ENCODE peak calls at places on chromosomes 6 and 20, in five cellular contexts. V, S, M, Z and O are unnamed samples.

GRCh38 chr6:134464690-134465411 is 146.9 kb upstream of the SGK1 start:
- DNase-seq in V (no peak), S (no peak), M (no peak), Z (no peak), O (no peak)

GRCh38 chr6:113184291-113184690 is 672.9 kb upstream of the MARCKS start:
- DNase-seq in V (no peak), S (no peak), M (no peak), Z (no peak), O (no peak)

GRCh38 chr6:146028250-146028789 is 542 bp upstream of the GRM1 start:
- DNase-seq in V (no peak), S (peak; percentile 36), M (peak; percentile 55), Z (no peak), O (peak; percentile 32)

GRCh38 chr20:63701329-63702035 is 5.0 kb downstream of the TNFRSF6B start:
- DNase-seq in V (peak; percentile 64), S (no peak), M (no peak), Z (peak; percentile 60), O (no peak)

GRCh38 chr6:142659661-142660060 is 285.3 kb downstream of the HIVEP2 start:
- DNase-seq in V (no peak), S (no peak), M (no peak), Z (no peak), O (no peak)

GRCh38 chr6:136039185-136039584 is 187.7 kb downstream of the PDE7B start:
- DNase-seq in V (no peak), S (no peak), M (no peak), Z (no peak), O (no peak)

GRCh38 chr6:87925373-87926060 is 122.1 kb upstream of the SPACA1 start:
- DNase-seq in V (no peak), S (no peak), M (peak; percentile 28), Z (no peak), O (peak; percentile 55)

GRCh38 chr20:23607497-23608245 is 2.0 kb upstream of the CST9 start:
- DNase-seq in V (no peak), S (no peak), M (no peak), Z (no peak), O (no peak)

GRCh38 chr20:14860410-14860814 is 523.0 kb upstream of the FLRT3 start:
- DNase-seq in V (no peak), S (peak; percentile 16), M (no peak), Z (no peak), O (no peak)

GRCh38 chr20:62104234-62104789 is 18.0 kb upstream of the LSM14B start:
- DNase-seq in V (no peak), S (no peak), M (no peak), Z (no peak), O (no peak)

GRCh38 chr20:13821876-13822275 is 37.0 kb downstream of the NDUFAF5 start:
- DNase-seq in V (no peak), S (no peak), M (no peak), Z (no peak), O (no peak)

GRCh38 chr20:6104493-6105188 is 18.2 kb downstream of the FERMT1 start:
- DNase-seq in V (no peak), S (no peak), M (no peak), Z (no peak), O (no peak)

GRCh38 chr6:47309326-47310130 is at the start of gene TNFRSF21:
- DNase-seq in V (peak; percentile 96), S (peak; percentile 92), M (peak; percentile 94), Z (peak; percentile 91), O (peak; percentile 95)
- TF ChIP-seq EP300 in V (no peak), S (no peak), M (no peak), Z (no peak), O (no peak)

DNA sequence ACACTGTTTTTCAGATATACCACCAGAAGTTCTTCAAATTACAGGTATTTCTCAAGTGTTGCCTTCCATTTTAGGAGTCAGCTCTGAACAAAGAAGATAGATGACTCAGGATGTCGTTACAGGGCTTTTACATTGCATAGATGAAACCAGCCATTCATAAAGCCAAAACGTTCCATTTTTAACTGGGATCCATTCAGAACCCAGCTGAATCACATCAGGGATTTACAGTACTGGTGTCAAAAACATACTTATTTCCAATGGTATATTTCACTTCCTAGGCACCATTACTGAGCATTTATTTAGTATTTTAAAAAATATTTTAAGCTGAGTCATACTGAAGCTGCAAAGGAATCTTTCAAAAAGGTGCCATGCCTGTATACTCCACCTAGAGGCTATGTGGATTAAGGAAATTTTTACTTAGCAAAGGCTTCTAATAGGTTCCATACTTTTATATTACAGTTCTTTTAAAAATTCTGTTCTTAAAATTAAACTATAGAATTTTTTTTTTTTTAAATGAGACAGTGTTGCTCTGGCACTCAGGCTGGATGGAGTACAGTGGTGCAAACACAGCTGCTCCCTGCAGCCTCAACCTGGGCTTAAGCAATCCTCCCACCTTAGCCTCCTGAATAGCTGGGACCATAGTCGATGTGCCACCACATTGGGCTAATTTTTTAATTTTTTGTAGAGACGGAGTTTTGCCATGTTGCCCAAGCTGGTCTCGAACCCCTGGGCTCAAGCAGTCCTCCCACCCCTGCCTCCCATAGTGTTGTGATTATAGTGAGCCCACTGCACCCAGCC is 2.6 kb downstream of the ASF1A start:
- DNase-seq in V (no peak), S (peak; percentile 78), M (no peak), Z (no peak), O (no peak)
- TF ChIP-seq POLR2AphosphoS5 in V (no peak), S (no peak), M (no peak), Z (no peak), O (no peak)

DNA sequence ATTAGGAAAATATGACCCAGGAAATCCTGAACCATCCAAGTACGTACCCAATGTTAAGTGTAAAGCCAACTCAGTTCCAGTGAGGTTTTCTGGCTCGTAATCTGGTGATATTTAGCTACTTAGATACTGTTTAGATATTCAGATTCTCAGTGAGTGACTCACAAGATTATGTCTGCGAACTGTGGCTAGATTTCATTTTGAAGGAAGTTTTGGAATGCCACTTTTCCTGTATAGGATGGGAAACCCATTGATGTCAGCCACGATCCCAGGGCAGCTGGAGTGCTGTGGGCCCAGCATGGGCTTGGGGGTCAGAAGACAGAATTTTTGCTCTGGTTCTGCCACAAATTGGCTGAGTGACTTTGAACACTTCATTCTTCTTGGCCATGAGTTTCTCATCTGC is 76.3 kb downstream of the TMEM170B start:
- DNase-seq in V (no peak), S (no peak), M (no peak), Z (no peak), O (no peak)
- TF ChIP-seq POLR2A in V (no peak), S (no peak), M (no peak), Z (no peak), O (no peak)

DNA sequence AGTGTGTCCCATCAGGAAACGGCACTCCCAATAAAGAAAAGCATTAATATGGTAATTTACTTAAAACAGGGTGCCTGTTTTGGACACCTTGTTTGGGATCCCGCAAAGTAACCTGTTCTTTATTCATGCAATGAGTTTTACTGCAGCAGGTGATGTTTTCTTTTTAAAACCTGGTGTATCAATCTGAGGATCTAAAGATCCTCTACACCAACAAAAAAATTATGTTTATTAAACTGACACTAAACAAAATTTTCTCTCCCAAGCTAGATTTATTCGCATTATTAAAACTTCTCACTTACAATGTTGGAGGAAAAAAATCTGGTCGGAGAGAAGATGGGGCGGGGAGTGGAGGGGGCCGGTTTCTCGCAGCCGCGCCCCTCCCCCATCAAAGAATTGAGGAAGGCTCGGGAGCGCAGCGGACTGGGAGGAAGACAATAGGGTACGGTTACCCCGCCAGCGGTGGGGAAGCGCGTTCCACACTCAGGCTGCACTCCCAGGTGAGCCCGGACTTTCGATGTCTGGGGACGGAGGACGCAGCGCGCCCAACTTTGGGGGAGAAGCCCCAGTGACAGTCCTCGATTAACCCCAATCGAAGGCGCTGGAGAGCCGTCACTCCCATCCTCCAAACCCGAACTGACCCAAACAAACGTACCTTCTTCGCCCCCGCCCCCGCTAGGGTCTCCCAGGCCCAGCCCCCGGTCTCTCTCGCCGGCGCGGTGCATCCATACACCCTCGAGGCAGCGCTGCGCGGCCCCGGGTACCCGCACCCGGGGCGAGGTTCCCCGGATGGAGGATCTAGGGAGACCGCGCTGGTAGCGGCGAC is 1.3 kb downstream of the CD24 start:
- DNase-seq in V (no peak), S (no peak), M (peak; percentile 52), Z (no peak), O (peak; percentile 46)
- TF ChIP-seq EP300 in V (no peak), S (no peak), M (no peak), Z (no peak), O (no peak)

DNA sequence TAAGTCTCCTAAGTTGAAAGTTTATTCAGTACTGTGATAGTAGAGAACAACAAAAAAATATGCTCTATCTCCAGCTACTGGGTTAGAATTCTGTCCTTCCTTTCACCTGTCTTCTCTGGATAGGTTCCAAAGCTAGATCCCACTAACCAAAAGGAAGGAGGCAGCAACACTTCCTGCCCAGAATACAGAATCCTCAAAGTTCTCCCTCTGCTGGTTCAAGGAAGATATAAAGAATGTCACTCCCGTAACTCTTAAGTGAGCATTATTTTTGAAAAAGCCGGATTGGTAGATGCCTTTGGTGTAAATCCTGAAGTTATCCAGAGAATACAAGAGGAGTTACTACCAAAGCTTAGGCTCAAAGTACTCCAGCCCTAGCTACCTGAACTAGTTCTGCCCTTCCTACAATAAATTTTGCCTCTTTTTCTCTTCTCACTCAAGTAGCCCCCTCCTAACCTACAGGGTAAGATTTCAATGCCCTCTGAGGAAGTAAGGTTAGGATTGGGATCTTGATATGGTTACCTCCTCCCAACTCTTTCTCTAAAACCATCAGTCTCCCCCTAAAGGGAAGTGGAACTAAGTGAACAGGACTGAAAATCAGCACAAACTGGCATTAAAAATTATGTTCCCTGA is 26.0 kb upstream of the CRIP3 start:
- DNase-seq in V (no peak), S (peak; percentile 66), M (no peak), Z (no peak), O (no peak)
- TF ChIP-seq POLR2AphosphoS5 in V (peak; percentile 11), S (no peak), M (no peak), Z (no peak), O (no peak)